ENCODE peak calls at places on chromosomes 7 and 10, in four cellular contexts. One of them, this sample, is unnamed.

GRCh38 chr7:30845426-30846135 is 66.1 kb upstream of the AQP1 start:
- DNase-seq in SHP77 treated with DMSO at 0.1 percent for 48 hours: no peak
- DNase-seq in fibroblast of lung: peak
- DNase-seq in GM23248: peak
- DNase-seq in this sample: peak

GRCh38 chr10:110634527-110635209 is 9.5 kb upstream of the RBM20 start:
- DNase-seq in SHP77 treated with DMSO at 0.1 percent for 48 hours: peak
- DNase-seq in fibroblast of lung: no peak
- DNase-seq in GM23248: no peak
- DNase-seq in this sample: no peak

GRCh38 chr7:150972094-150972493 is 6.0 kb downstream of the KCNH2 start:
- DNase-seq in SHP77 treated with DMSO at 0.1 percent for 48 hours: peak
- DNase-seq in fibroblast of lung: peak
- DNase-seq in GM23248: no peak
- DNase-seq in this sample: no peak

GRCh38 chr10:131729938-131730660 is 170.7 kb upstream of the PPP2R2D start:
- DNase-seq in SHP77 treated with DMSO at 0.1 percent for 48 hours: no peak
- DNase-seq in fibroblast of lung: no peak
- DNase-seq in GM23248: no peak
- DNase-seq in this sample: no peak

GRCh38 chr7:4416436-4417092 is 265.5 kb upstream of the FOXK1 start:
- DNase-seq in SHP77 treated with DMSO at 0.1 percent for 48 hours: no peak
- DNase-seq in fibroblast of lung: peak
- DNase-seq in GM23248: no peak
- DNase-seq in this sample: peak

GRCh38 chr7:1809070-1809469 is 139.0 kb downstream of the ELFN1 start:
- DNase-seq in SHP77 treated with DMSO at 0.1 percent for 48 hours: no peak
- DNase-seq in fibroblast of lung: no peak
- DNase-seq in GM23248: no peak
- DNase-seq in this sample: no peak

GRCh38 chr10:4981722-4982471 is 18.7 kb downstream of the AKR1C1 start:
- DNase-seq in SHP77 treated with DMSO at 0.1 percent for 48 hours: peak
- DNase-seq in fibroblast of lung: peak
- DNase-seq in GM23248: peak
- DNase-seq in this sample: peak

GRCh38 chr10:124722812-124723783 is 21.1 kb downstream of the FAM53B start:
- DNase-seq in SHP77 treated with DMSO at 0.1 percent for 48 hours: no peak
- DNase-seq in fibroblast of lung: no peak
- DNase-seq in GM23248: peak
- DNase-seq in this sample: peak

GRCh38 chr7:112160130-112160770 is 45.9 kb downstream of the DOCK4 start:
- DNase-seq in SHP77 treated with DMSO at 0.1 percent for 48 hours: no peak
- DNase-seq in fibroblast of lung: peak
- DNase-seq in GM23248: no peak
- DNase-seq in this sample: peak

GRCh38 chr7:50497068-50497642 is 47.0 kb upstream of the FIGNL1 start:
- DNase-seq in SHP77 treated with DMSO at 0.1 percent for 48 hours: no peak
- DNase-seq in fibroblast of lung: peak
- DNase-seq in GM23248: peak
- DNase-seq in this sample: peak

GRCh38 chr7:46493196-46493595 is 572.1 kb upstream of the IGFBP3 start:
- DNase-seq in SHP77 treated with DMSO at 0.1 percent for 48 hours: no peak
- DNase-seq in fibroblast of lung: no peak
- DNase-seq in GM23248: no peak
- DNase-seq in this sample: no peak

GRCh38 chr7:156614434-156615264 is 25.9 kb upstream of the RNF32 start:
- DNase-seq in SHP77 treated with DMSO at 0.1 percent for 48 hours: no peak
- DNase-seq in fibroblast of lung: no peak
- DNase-seq in GM23248: no peak
- DNase-seq in this sample: no peak

GRCh38 chr10:15346440-15347141 is 24.5 kb downstream of the FAM171A1 start:
- DNase-seq in SHP77 treated with DMSO at 0.1 percent for 48 hours: no peak
- DNase-seq in fibroblast of lung: peak
- DNase-seq in GM23248: peak
- DNase-seq in this sample: no peak

GRCh38 chr10:113409147-113409546 is 143.7 kb upstream of the HABP2 start:
- DNase-seq in SHP77 treated with DMSO at 0.1 percent for 48 hours: no peak
- DNase-seq in fibroblast of lung: no peak
- DNase-seq in GM23248: no peak
- DNase-seq in this sample: no peak

GRCh38 chr10:5551531-5552375 is 27.0 kb downstream of the CALML3 start:
- DNase-seq in SHP77 treated with DMSO at 0.1 percent for 48 hours: no peak
- DNase-seq in fibroblast of lung: no peak
- DNase-seq in GM23248: no peak
- DNase-seq in this sample: peak

GRCh38 chr7:148330822-148331221 is 259.7 kb upstream of the C7orf33 start:
- DNase-seq in SHP77 treated with DMSO at 0.1 percent for 48 hours: no peak
- DNase-seq in fibroblast of lung: no peak
- DNase-seq in GM23248: no peak
- DNase-seq in this sample: no peak

GRCh38 chr10:89206402-89207180 is 526 bp downstream of the CH25H start:
- DNase-seq in SHP77 treated with DMSO at 0.1 percent for 48 hours: no peak
- DNase-seq in fibroblast of lung: peak
- DNase-seq in GM23248: peak
- DNase-seq in this sample: no peak

GRCh38 chr10:35195361-35196306 is 69.0 kb downstream of the CREM start:
- DNase-seq in SHP77 treated with DMSO at 0.1 percent for 48 hours: peak
- DNase-seq in fibroblast of lung: peak
- DNase-seq in GM23248: peak
- DNase-seq in this sample: peak

GRCh38 chr10:106815427-106816043 is 349.0 kb downstream of the SORCS1 start:
- DNase-seq in SHP77 treated with DMSO at 0.1 percent for 48 hours: no peak
- DNase-seq in fibroblast of lung: no peak
- DNase-seq in GM23248: no peak
- DNase-seq in this sample: no peak

GRCh38 chr7:26298432-26299058 is 6.9 kb downstream of the SNX10 start:
- DNase-seq in SHP77 treated with DMSO at 0.1 percent for 48 hours: no peak
- DNase-seq in fibroblast of lung: no peak
- DNase-seq in GM23248: no peak
- DNase-seq in this sample: no peak

GRCh38 chr7:108114117-108114841 is 15.9 kb downstream of the LAMB4 start:
- DNase-seq in SHP77 treated with DMSO at 0.1 percent for 48 hours: no peak
- DNase-seq in fibroblast of lung: no peak
- DNase-seq in GM23248: no peak
- DNase-seq in this sample: peak

GRCh38 chr7:118003438-118003837 is 130.2 kb upstream of the CTTNBP2 start:
- DNase-seq in SHP77 treated with DMSO at 0.1 percent for 48 hours: no peak
- DNase-seq in fibroblast of lung: no peak
- DNase-seq in GM23248: no peak
- DNase-seq in this sample: no peak

GRCh38 chr7:91683823-91684222 is 196.7 kb downstream of the MTERF1 start:
- DNase-seq in SHP77 treated with DMSO at 0.1 percent for 48 hours: no peak
- DNase-seq in fibroblast of lung: peak
- DNase-seq in GM23248: peak
- DNase-seq in this sample: peak